ENCODE peak calls at places on chromosomes 1 and 21, in six cellular contexts. R, B, V, N, J and T are unnamed samples.

GRCh38 chr1:169180167-169180566 is 73.7 kb downstream of the ATP1B1 start:
- DNase-seq in R (no peak), B (no peak), V (no peak), N (no peak), J (no peak), T (no peak)

GRCh38 chr1:189211742-189212141 is 1265.9 kb downstream of the BRINP3 start:
- DNase-seq in R (no peak), B (no peak), V (no peak), N (no peak), J (no peak), T (no peak)

GRCh38 chr1:232252719-232253118 is 377.2 kb downstream of the SIPA1L2 start:
- DNase-seq in R (no peak), B (no peak), V (no peak), N (no peak), J (no peak), T (no peak)

GRCh38 chr1:115524211-115524610 is 117.6 kb upstream of the VANGL1 start:
- DNase-seq in R (no peak), B (no peak), V (no peak), N (no peak), J (no peak), T (no peak)

GRCh38 chr1:185317886-185318310 is 855 bp upstream of the IVNS1ABP start:
- DNase-seq in R (no peak), B (no peak), V (no peak), N (no peak), J (peak), T (no peak)

GRCh38 chr1:85328713-85329376 is 52.4 kb upstream of the BCL10 start:
- DNase-seq in R (no peak), B (peak), V (no peak), N (no peak), J (no peak), T (no peak)

GRCh38 chr1:119829636-119830035 is 18.4 kb upstream of the REG4 start:
- DNase-seq in R (no peak), B (no peak), V (no peak), N (no peak), J (no peak), T (no peak)

GRCh38 chr1:10509823-10510509 is 35.2 kb downstream of the PEX14 start:
- DNase-seq in R (no peak), B (no peak), V (no peak), N (no peak), J (peak), T (no peak)

GRCh38 chr1:170823120-170823519 is 112.2 kb upstream of the MROH9 start:
- DNase-seq in R (no peak), B (no peak), V (no peak), N (no peak), J (no peak), T (no peak)

GRCh38 chr21:33972539-33972938 is 56.9 kb upstream of the ATP5PO start:
- DNase-seq in R (no peak), B (no peak), V (no peak), N (no peak), J (no peak), T (no peak)

GRCh38 chr1:37038079-37038702 is 3.9 kb upstream of the GRIK3 start:
- DNase-seq in R (no peak), B (peak), V (no peak), N (no peak), J (no peak), T (no peak)

GRCh38 chr1:94522304-94522703 is 19.3 kb downstream of the F3 start:
- DNase-seq in R (no peak), B (no peak), V (no peak), N (peak), J (no peak), T (no peak)

GRCh38 chr21:33403128-33403785 is at the start of gene IFNGR2:
- DNase-seq in R (no peak), B (peak), V (peak), N (no peak), J (peak), T (peak)

GRCh38 chr1:33640114-33640660 is 167.7 kb downstream of the ZSCAN20 start:
- DNase-seq in R (no peak), B (no peak), V (no peak), N (no peak), J (no peak), T (no peak)

GRCh38 chr21:36337099-36337509 is 17.1 kb downstream of the MORC3 start:
- DNase-seq in R (no peak), B (no peak), V (no peak), N (no peak), J (no peak), T (no peak)

GRCh38 chr21:18478513-18478912 is 74.9 kb upstream of the TMPRSS15 start:
- DNase-seq in R (no peak), B (no peak), V (no peak), N (no peak), J (no peak), T (no peak)

GRCh38 chr1:53835491-53835890 is 2.6 kb downstream of the NDC1 start:
- DNase-seq in R (no peak), B (no peak), V (no peak), N (no peak), J (no peak), T (no peak)

GRCh38 chr1:46171351-46171750 is 3.5 kb upstream of the TSPAN1 start:
- DNase-seq in R (no peak), B (no peak), V (no peak), N (no peak), J (peak), T (no peak)

GRCh38 chr1:227885648-227886502 is 61.9 kb downstream of the WNT9A start:
- DNase-seq in R (peak), B (no peak), V (no peak), N (peak), J (peak), T (peak)

GRCh38 chr1:181483561-181484291 is 409 bp downstream of the CACNA1E start:
- DNase-seq in R (no peak), B (no peak), V (no peak), N (no peak), J (no peak), T (no peak)

GRCh38 chr1:231016234-231016633 is 23.8 kb downstream of the FAM89A start:
- DNase-seq in R (no peak), B (no peak), V (no peak), N (no peak), J (no peak), T (no peak)
- TF ChIP-seq CTCF in R (no peak), B (no peak), V (no peak), N (no peak), J (no peak), T (no peak)

DNA sequence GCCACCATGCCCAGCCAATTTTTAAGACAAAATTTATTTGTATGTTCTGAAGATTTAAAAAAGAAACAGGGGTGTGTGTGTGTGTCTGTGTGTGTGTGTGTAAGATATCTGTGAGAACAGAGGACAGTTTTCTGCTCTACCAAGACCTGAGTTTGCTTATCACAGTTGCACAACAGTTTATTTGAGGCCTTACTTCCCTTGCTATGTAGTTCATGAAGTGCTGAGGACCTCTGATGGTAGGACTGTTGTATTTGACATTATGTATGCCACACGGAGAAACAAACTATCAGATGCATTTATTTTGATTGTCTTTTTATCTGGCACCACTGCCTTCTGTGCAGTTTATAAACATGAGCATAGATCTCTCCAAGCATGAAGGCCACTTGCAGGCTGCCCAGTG is 355.2 kb downstream of the PBX1 start:
- DNase-seq in R (no peak), B (no peak), V (no peak), N (no peak), J (no peak), T (no peak)
- TF ChIP-seq CTCF in R (no peak), B (no peak), V (no peak), N (peak), J (no peak), T (peak)

DNA sequence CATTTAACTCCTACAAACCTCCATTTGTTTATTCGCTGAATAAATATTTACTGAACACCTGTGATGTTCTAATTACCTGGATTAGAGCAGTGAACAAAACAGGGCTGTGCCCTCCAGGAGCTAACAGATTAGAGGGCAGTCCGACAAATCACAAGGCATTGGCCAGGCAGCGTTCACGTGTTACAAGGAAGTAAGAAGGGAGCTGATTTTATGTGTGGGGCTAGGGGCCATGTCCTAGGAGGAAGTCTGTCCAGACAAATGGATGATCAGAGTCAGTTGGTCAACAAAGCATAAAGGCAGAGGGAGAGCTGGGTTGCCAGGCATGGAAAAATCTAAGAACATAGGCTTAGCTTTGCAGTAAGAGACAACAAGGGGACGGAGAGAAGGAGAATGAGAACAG is 57.3 kb upstream of the BACE2 start:
- DNase-seq in R (no peak), B (no peak), V (no peak), N (no peak), J (no peak), T (no peak)
- TF ChIP-seq CTCF in R (no peak), B (no peak), V (no peak), N (no peak), J (no peak), T (no peak)

DNA sequence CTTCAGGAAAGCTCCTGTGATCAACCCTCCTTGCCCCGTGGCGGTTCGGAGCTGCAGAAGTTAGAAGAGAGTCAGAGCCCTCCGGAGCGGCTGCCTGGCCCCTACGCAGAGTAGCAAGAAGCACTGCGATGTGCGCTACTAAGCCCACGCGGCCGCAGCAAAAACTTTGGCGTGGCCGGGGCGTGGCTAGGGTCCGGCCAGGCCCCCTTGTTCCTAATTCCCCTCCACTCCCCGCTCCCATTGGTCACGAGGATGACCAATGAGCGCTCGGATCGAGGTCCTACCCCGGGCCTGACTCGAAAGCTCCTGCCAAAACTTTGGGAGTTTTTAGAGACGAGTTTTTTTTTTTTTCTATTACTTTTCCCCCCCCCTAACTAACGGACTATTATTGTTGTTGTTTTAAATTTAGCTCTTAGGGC is at the start of gene HLX:
- DNase-seq in R (no peak), B (peak), V (peak), N (peak), J (peak), T (peak)
- TF ChIP-seq CTCF in R (no peak), B (no peak), V (no peak), N (no peak), J (no peak), T (no peak)

DNA sequence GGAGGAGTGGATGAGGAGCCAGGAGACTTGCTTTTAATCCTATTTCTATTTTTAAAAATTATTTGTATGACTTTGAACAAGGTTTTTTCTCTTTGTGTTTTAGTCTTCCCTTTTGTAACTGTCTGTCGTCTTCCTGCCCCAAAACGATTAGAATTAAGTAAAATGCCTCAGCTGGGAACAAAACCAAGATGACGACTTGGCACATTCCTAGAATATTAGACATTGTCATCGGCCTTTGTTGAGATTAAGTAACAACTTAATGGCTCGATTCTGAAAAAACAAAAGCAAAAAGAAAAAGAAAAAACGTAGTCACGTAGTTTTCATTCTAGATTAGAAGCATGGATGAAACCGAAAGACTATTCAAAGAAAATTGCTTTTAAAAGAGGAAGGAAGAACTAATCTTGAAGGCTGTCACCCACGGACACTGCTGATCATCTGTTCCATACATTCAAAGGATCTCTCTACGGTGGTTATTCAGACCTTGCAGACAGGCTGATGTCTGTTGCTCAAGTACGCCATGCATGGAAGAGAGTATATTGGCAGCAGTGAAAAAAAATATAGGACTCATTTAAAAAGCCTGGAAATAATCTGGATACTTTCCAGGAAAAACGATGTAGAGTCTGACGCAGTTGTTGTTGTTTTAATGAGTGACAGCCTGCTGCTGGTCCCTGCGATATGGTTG is 16.9 kb downstream of the GNG4 start:
- DNase-seq in R (no peak), B (no peak), V (no peak), N (no peak), J (peak), T (no peak)
- TF ChIP-seq CTCF in R (no peak), B (no peak), V (no peak), N (no peak), J (no peak), T (no peak)

DNA sequence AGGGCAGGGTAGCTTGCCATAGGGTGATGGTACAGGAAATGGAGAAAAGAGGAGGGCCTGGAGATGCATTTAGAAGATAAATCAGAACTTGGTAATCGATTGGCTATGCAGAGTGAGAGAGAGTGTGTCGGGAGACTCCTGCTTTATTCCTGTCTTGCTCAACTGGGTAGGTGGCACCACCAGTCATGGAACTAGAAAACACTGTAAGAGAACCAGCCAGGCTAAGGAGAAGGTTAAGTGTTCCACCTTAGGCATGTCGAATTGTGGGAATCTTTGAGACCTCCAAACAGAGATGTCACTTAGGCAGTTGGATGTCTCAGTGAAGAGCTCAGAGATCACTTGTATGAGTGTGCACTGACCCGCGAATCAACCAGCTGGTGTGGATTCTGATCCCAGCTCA is 28.7 kb upstream of the RD3 start:
- DNase-seq in R (no peak), B (no peak), V (no peak), N (no peak), J (no peak), T (no peak)
- TF ChIP-seq CTCF in R (no peak), B (no peak), V (no peak), N (no peak), J (no peak), T (peak)

GRCh38 chr21:45490049-45490731 is 52.0 kb downstream of the SLC19A1 start:
- DNase-seq in R (no peak), B (no peak), V (no peak), N (no peak), J (no peak), T (no peak)

GRCh38 chr21:45493401-45494001 is 48.7 kb downstream of the SLC19A1 start:
- DNase-seq in R (no peak), B (no peak), V (no peak), N (no peak), J (no peak), T (no peak)

GRCh38 chr21:45491056-45491455 is 51.2 kb downstream of the SLC19A1 start:
- DNase-seq in R (no peak), B (no peak), V (no peak), N (no peak), J (no peak), T (no peak)

GRCh38 chr21:45492765-45493164 is 49.5 kb downstream of the SLC19A1 start:
- DNase-seq in R (no peak), B (no peak), V (no peak), N (no peak), J (no peak), T (no peak)

DNA sequence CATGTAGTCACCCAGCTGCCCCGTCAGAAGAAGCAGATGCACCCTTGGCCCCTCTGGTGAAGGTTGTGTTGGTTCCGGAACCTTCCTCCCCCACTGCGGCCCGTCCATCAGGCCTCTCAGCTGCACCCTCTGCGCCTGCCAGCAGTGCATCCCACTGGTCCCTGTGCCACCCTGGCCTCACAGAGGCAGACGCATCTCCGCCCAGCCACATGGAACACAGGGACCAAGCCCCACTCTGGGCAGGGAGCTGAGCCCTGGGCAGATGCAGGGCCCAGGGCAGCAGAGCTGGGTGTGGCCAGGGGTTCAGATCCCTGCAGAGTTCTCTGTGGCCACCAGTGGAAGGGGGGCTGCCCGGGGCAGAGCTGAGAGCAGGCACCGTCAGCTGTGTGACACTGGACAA is 50.6 kb downstream of the SLC19A1 start:
- DNase-seq in R (no peak), B (no peak), V (no peak), N (no peak), J (no peak), T (no peak)
- TF ChIP-seq CTCF in R (no peak), B (no peak), V (no peak), N (no peak), J (no peak), T (no peak)

GRCh38 chr1:171845998-171846397 is 4.7 kb downstream of the DNM3 start:
- DNase-seq in R (no peak), B (no peak), V (no peak), N (no peak), J (no peak), T (no peak)

GRCh38 chr1:171841931-171842723 is 829 bp downstream of the DNM3 start:
- DNase-seq in R (no peak), B (peak), V (peak), N (no peak), J (peak), T (peak)

GRCh38 chr1:171849245-171849898 is 8.1 kb downstream of the DNM3 start:
- DNase-seq in R (no peak), B (no peak), V (no peak), N (no peak), J (no peak), T (no peak)

GRCh38 chr1:171841050-171841910 is at the start of gene DNM3:
- DNase-seq in R (peak), B (peak), V (peak), N (peak), J (peak), T (peak)

DNA sequence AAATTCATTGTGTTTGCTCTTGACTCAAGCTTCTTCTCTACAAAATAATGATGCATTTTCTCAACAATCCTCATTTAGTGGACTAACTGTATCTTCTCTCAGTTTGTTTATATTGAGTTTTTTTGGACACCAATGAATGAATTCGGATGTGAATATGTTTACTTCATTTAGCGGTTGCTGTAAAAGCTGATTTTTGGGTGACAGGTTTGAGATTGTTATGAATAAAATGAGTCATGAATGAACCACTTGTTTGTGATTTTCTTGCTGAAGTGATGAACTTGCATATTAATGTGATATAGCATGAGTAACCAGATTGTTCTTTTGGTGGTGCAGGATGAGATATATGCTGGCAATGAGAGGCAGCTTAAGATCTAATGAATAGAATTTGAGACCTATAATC is 3.1 kb downstream of the DNM3 start:
- DNase-seq in R (no peak), B (no peak), V (no peak), N (no peak), J (no peak), T (no peak)
- TF ChIP-seq CTCF in R (no peak), B (no peak), V (no peak), N (no peak), J (no peak), T (no peak)

DNA sequence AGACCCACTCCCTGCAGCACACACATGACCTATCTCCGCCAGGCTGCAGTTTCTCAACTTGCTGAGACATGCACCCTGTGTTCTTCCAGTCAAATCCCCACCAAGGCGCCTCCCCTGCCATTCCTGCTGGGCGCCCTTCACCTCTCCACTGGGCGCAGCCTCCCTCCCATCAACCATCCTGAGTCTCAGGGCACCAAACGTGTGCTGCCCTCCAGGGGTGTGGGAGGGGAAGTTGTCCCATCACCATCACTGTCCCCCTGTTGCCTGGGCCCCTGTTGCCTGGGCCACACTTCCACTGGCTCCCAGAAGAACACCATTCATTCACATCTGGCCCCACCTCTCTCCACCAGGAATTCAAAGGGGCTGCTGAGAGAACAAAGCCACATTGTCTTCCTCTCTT is 44.9 kb upstream of the EFHD2 start:
- DNase-seq in R (no peak), B (no peak), V (no peak), N (no peak), J (no peak), T (no peak)
- TF ChIP-seq CTCF in R (no peak), B (no peak), V (no peak), N (no peak), J (no peak), T (no peak)

GRCh38 chr1:67684526-67685066 is 405 bp upstream of the GADD45A start:
- DNase-seq in R (no peak), B (no peak), V (no peak), N (no peak), J (no peak), T (no peak)

GRCh38 chr1:67683736-67684525 is 1.1 kb upstream of the GADD45A start:
- DNase-seq in R (no peak), B (no peak), V (no peak), N (no peak), J (no peak), T (no peak)

GRCh38 chr1:67686272-67687197 is 1.5 kb downstream of the GADD45A start:
- DNase-seq in R (peak), B (peak), V (peak), N (peak), J (peak), T (no peak)

GRCh38 chr1:67685558-67686271 is 714 bp downstream of the GADD45A start:
- DNase-seq in R (no peak), B (peak), V (peak), N (peak), J (peak), T (no peak)

GRCh38 chr1:67685067-67685557 is at the start of gene GADD45A:
- DNase-seq in R (peak), B (peak), V (peak), N (peak), J (peak), T (peak)
- TF ChIP-seq CTCF in R (no peak), B (no peak), V (no peak), N (peak), J (no peak), T (no peak)